ENCODE peak calls at places on chromosome 10, in six cellular contexts. P is suprapubic skin, G is A549, S is GM23338, D is heart right ventricle, R is uterus. M is an unnamed sample.

GRCh38 chr10:92240289-92241157 is 50.4 kb downstream of the CPEB3 start:
- DNase-seq in P (peak), G (peak), S (peak), D (no peak), R (peak), M (no peak)

GRCh38 chr10:80613466-80613865 is 75.8 kb downstream of the SH2D4B start:
- DNase-seq in P (no peak), G (no peak), S (no peak), D (no peak), R (no peak), M (no peak)

GRCh38 chr10:49613882-49614241 is at the start of gene CHAT:
- DNase-seq in P (peak), G (no peak), S (peak), D (no peak), R (no peak), M (no peak)

GRCh38 chr10:70584941-70585544 is 17.5 kb downstream of the PRF1 start:
- DNase-seq in P (peak), G (no peak), S (peak), D (no peak), R (no peak), M (peak)

GRCh38 chr10:58282615-58283014 is 13.7 kb downstream of the CISD1 start:
- DNase-seq in P (no peak), G (no peak), S (no peak), D (no peak), R (no peak), M (no peak)

GRCh38 chr10:91683976-91684375 is 51.1 kb upstream of the PPP1R3C start:
- DNase-seq in P (no peak), G (peak), S (peak), D (no peak), R (no peak), M (no peak)

GRCh38 chr10:118373786-118374185 is 31.7 kb upstream of the FAM204A start:
- DNase-seq in P (no peak), G (peak), S (no peak), D (no peak), R (no peak), M (no peak)

GRCh38 chr10:78341953-78342614 is 308.4 kb downstream of the RPS24 start:
- DNase-seq in P (peak), G (no peak), S (no peak), D (no peak), R (peak), M (peak)

GRCh38 chr10:21208666-21209316 is 311.7 kb upstream of the NEBL start:
- DNase-seq in P (no peak), G (peak), S (peak), D (no peak), R (no peak), M (no peak)

GRCh38 chr10:104406715-104407517 is 53.3 kb downstream of the CFAP58 start:
- DNase-seq in P (no peak), G (peak), S (peak), D (no peak), R (no peak), M (no peak)

GRCh38 chr10:116084166-116084565 is 188.8 kb downstream of the GFRA1 start:
- DNase-seq in P (no peak), G (no peak), S (no peak), D (no peak), R (no peak), M (no peak)

GRCh38 chr10:2925631-2926030 is 141.7 kb upstream of the PFKP start:
- DNase-seq in P (no peak), G (no peak), S (no peak), D (peak), R (no peak), M (no peak)

GRCh38 chr10:19247843-19248242 is 199.2 kb downstream of the MALRD1 start:
- DNase-seq in P (no peak), G (no peak), S (no peak), D (no peak), R (no peak), M (no peak)

GRCh38 chr10:121823993-121824463 is 103.8 kb downstream of the ATE1 start:
- DNase-seq in P (no peak), G (peak), S (peak), D (no peak), R (no peak), M (no peak)

GRCh38 chr10:324593-324992 is 189.3 kb downstream of the ZMYND11 start:
- DNase-seq in P (no peak), G (no peak), S (no peak), D (no peak), R (no peak), M (no peak)
- H3K27ac ChIP-seq in P (peak), G (peak), S (no peak), D (no peak), R (peak), M (peak)

GRCh38 chr10:73819025-73819424 is 7.6 kb upstream of the NDST2 start:
- DNase-seq in P (no peak), G (no peak), S (no peak), D (no peak), R (no peak), M (no peak)

GRCh38 chr10:73818402-73818801 is 7.0 kb upstream of the NDST2 start:
- DNase-seq in P (no peak), G (no peak), S (peak), D (no peak), R (no peak), M (no peak)

GRCh38 chr10:73817826-73818225 is 6.4 kb upstream of the NDST2 start:
- DNase-seq in P (no peak), G (no peak), S (no peak), D (no peak), R (no peak), M (no peak)

GRCh38 chr10:73816917-73817729 is 5.7 kb upstream of the NDST2 start:
- DNase-seq in P (no peak), G (no peak), S (no peak), D (no peak), R (no peak), M (no peak)

GRCh38 chr10:73819513-73820093 is 8.2 kb upstream of the NDST2 start:
- DNase-seq in P (no peak), G (no peak), S (peak), D (peak), R (no peak), M (peak)
- TF ChIP-seq CTCF in P (no peak), G (no peak), S (no peak), D (no peak), R (no peak), M (peak)

DNA sequence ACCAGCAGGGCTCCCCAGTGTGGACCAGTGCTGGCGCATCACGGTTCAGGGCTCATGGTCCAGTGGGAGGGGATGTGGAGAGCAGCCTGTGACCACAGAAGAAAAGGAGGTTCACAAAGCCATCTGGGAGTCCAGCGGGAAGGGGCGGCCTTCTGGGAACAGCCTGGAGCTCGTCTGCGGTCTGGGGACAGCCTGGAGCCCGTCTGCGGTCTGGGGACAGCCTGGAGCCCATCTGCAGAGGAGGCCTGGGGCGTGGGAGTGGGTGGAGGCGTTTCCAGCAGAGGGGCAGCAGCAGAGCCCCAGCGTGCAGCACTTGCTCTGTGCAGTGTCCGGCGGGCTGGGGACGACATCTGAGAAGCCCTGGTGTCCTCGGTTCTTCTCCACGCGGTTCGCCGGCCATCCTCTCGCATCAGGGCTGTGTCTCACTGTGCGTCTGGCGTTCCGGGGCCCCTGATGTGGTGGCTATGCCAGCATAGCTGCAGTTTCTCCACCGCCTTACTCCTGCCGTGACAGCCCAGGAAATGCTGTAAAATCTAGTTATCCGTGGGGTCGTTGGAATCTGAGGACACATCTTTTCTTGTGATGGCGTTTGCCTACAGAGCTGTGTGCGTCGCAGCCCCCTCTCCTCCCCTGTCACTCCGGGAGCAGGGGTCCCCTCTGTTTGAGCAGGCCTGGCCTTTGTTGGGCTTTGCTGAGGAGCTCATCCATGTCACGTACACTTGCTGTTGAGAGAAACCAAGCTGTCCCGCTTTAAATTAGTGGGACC is 104.6 kb downstream of the INPP5A start:
- DNase-seq in P (peak), G (no peak), S (no peak), D (no peak), R (peak), M (no peak)
- H3K27ac ChIP-seq in P (no peak), G (no peak), S (no peak), D (no peak), R (no peak), M (no peak)

GRCh38 chr10:84237199-84238051 is 3.9 kb downstream of the LRIT1 start:
- DNase-seq in P (no peak), G (no peak), S (peak), D (peak), R (no peak), M (no peak)
- TF ChIP-seq CTCF in P (no peak), G (no peak), S (peak), D (peak), R (no peak), M (no peak)

M was measured in upper lobe of left lung.